ENCODE peak calls at places on chromosome 3, in five cellular contexts. W is Kasumi-1; Q is progenitor cell of endocrine pancreas; P is lung microvascular endothelial cell; I is stimulated activated CD4-positive, alpha-beta T cell treated with anti-CD3 and anti-CD28 coated beads, Interleukin-15, amount 100 ng/mL, for 1 hour. L is an unnamed sample.

GRCh38 chr3:80244390-80244789 is 476.6 kb upstream of the ROBO1 start:
- DNase-seq in W (no peak), Q (no peak), P (no peak), I (no peak), L (no peak)

GRCh38 chr3:166962911-166963310 is 417.2 kb downstream of the ZBBX start:
- DNase-seq in W (no peak), Q (no peak), P (no peak), I (no peak), L (no peak)

GRCh38 chr3:61985020-61985419 is 388.3 kb downstream of the FEZF2 start:
- DNase-seq in W (peak), Q (no peak), P (peak), I (no peak), L (no peak)

GRCh38 chr3:124845406-124845805 is 41.8 kb downstream of the ITGB5 start:
- DNase-seq in W (no peak), Q (no peak), P (peak), I (no peak), L (peak)

GRCh38 chr3:142904639-142905441 is 16.0 kb upstream of the PCOLCE2 start:
- DNase-seq in W (peak), Q (no peak), P (no peak), I (no peak), L (no peak)

GRCh38 chr3:188834349-188834748 is 337.4 kb upstream of the TPRG1 start:
- DNase-seq in W (no peak), Q (no peak), P (no peak), I (no peak), L (no peak)

GRCh38 chr3:184537885-184538599 is 23.5 kb upstream of the EPHB3 start:
- DNase-seq in W (no peak), Q (no peak), P (no peak), I (no peak), L (no peak)

GRCh38 chr3:149765762-149766334 is 13.6 kb upstream of the COMMD2 start:
- DNase-seq in W (peak), Q (no peak), P (peak), I (no peak), L (no peak)

GRCh38 chr3:147141516-147141915 is 264.8 kb downstream of the ZIC4 start:
- DNase-seq in W (no peak), Q (no peak), P (no peak), I (no peak), L (no peak)

GRCh38 chr3:72224804-72225509 is 440.0 kb upstream of the PROK2 start:
- DNase-seq in W (peak), Q (no peak), P (no peak), I (no peak), L (no peak)

GRCh38 chr3:167626490-167626889 is 27.3 kb downstream of the WDR49 start:
- DNase-seq in W (no peak), Q (no peak), P (no peak), I (no peak), L (no peak)

GRCh38 chr3:169865176-169865800 is 4.4 kb downstream of the LRRC31 start:
- DNase-seq in W (peak), Q (no peak), P (no peak), I (peak), L (no peak)

GRCh38 chr3:193812791-193813505 is 219.9 kb downstream of the OPA1 start:
- DNase-seq in W (no peak), Q (no peak), P (no peak), I (no peak), L (no peak)

GRCh38 chr3:112845772-112846171 is 892 bp downstream of the CD200R1L start:
- DNase-seq in W (no peak), Q (no peak), P (no peak), I (no peak), L (no peak)

GRCh38 chr3:150741497-150742140 is 21.4 kb downstream of the SIAH2 start:
- DNase-seq in W (no peak), Q (no peak), P (no peak), I (no peak), L (no peak)

GRCh38 chr3:100525753-100526612 is 33.6 kb downstream of the TMEM45A start:
- DNase-seq in W (no peak), Q (no peak), P (peak), I (no peak), L (no peak)

GRCh38 chr3:94440767-94441493 is 378.1 kb downstream of the NSUN3 start:
- DNase-seq in W (no peak), Q (no peak), P (no peak), I (no peak), L (no peak)

GRCh38 chr3:129560931-129561594 is 18.1 kb downstream of the H1-8 start:
- DNase-seq in W (no peak), Q (no peak), P (peak), I (no peak), L (peak)

GRCh38 chr3:99355465-99355864 is 282.9 kb upstream of the COL8A1 start:
- DNase-seq in W (peak), Q (no peak), P (peak), I (no peak), L (no peak)

GRCh38 chr3:185709241-185709955 is 115.4 kb downstream of the IGF2BP2 start:
- DNase-seq in W (no peak), Q (no peak), P (no peak), I (no peak), L (no peak)

GRCh38 chr3:109640146-109640652 is 302.9 kb upstream of the DPPA4 start:
- DNase-seq in W (no peak), Q (no peak), P (no peak), I (no peak), L (no peak)

GRCh38 chr3:150751781-150752263 is 11.1 kb downstream of the SIAH2 start:
- DNase-seq in W (no peak), Q (no peak), P (no peak), I (no peak), L (no peak)

GRCh38 chr3:171556574-171557145 is 96.5 kb upstream of the TNIK start:
- DNase-seq in W (no peak), Q (no peak), P (no peak), I (no peak), L (no peak)

GRCh38 chr3:66933233-66933632 is 64.9 kb upstream of the KBTBD8 start:
- DNase-seq in W (no peak), Q (no peak), P (no peak), I (no peak), L (no peak)

GRCh38 chr3:129315386-129315991 is 36.8 kb downstream of the HMCES start:
- DNase-seq in W (peak), Q (no peak), P (peak), I (peak), L (peak)

GRCh38 chr3:101270158-101270557 is 50.2 kb downstream of the IMPG2 start:
- DNase-seq in W (no peak), Q (no peak), P (no peak), I (no peak), L (no peak)

GRCh38 chr3:108528459-108529231 is 18.2 kb upstream of the MYH15 start:
- DNase-seq in W (peak), Q (no peak), P (no peak), I (no peak), L (no peak)

GRCh38 chr3:129699199-129699598 is 92.7 kb upstream of the PLXND1 start:
- DNase-seq in W (no peak), Q (no peak), P (no peak), I (no peak), L (no peak)

GRCh38 chr3:112640333-112640863 is 545 bp downstream of the CCDC80 start:
- DNase-seq in W (no peak), Q (no peak), P (peak), I (no peak), L (no peak)

GRCh38 chr3:60294181-60294580 is 957.1 kb downstream of the FHIT start:
- DNase-seq in W (no peak), Q (no peak), P (no peak), I (no peak), L (no peak)

GRCh38 chr3:95514260-95514659 is 1300.1 kb upstream of the EPHA6 start:
- DNase-seq in W (no peak), Q (no peak), P (no peak), I (no peak), L (no peak)

GRCh38 chr3:32758375-32758753 is 59.4 kb upstream of the TRIM71 start:
- DNase-seq in W (peak), Q (no peak), P (no peak), I (no peak), L (no peak)

GRCh38 chr3:32308378-32308777 is 69.9 kb downstream of the CMTM8 start:
- DNase-seq in W (no peak), Q (no peak), P (no peak), I (no peak), L (no peak)

GRCh38 chr3:45012577-45012976 is 13.5 kb upstream of the CLEC3B start:
- DNase-seq in W (no peak), Q (no peak), P (no peak), I (no peak), L (no peak)

GRCh38 chr3:150958694-150959093 is 13.8 kb downstream of the CLRN1 start:
- DNase-seq in W (no peak), Q (no peak), P (no peak), I (no peak), L (no peak)